ENCODE peak calls at places on chromosomes 13 and 19, in eight cellular contexts. E is mucosa of descending colon, Q is heart right ventricle, Y is ovary, N is NT2/D1, F is body of pancreas, G is uterus, S is AG04449. J is an unnamed sample.

GRCh38 chr19:22052644-22053013 is 345 bp downstream of the ZNF257 start:
- DNase-seq in E (no peak), Q (peak), Y (no peak), N (no peak), F (no peak), G (no peak), S (no peak), J (no peak)

GRCh38 chr19:46579286-46579944 is 21.7 kb upstream of the CALM3 start:
- DNase-seq in E (no peak), Q (no peak), Y (no peak), N (no peak), F (no peak), G (no peak), S (no peak), J (no peak)

GRCh38 chr13:43389573-43389972 is 366.2 kb downstream of the DNAJC15 start:
- DNase-seq in E (no peak), Q (no peak), Y (no peak), N (no peak), F (no peak), G (no peak), S (no peak), J (no peak)

GRCh38 chr13:20116213-20116612 is 44.6 kb downstream of the GJA3 start:
- DNase-seq in E (no peak), Q (no peak), Y (no peak), N (no peak), F (no peak), G (no peak), S (no peak), J (no peak)

GRCh38 chr19:2343289-2343982 is 15.0 kb downstream of the SPPL2B start:
- DNase-seq in E (peak), Q (no peak), Y (no peak), N (no peak), F (no peak), G (no peak), S (no peak), J (no peak)

GRCh38 chr13:29570058-29570654 is 25.3 kb downstream of the SLC7A1 start:
- DNase-seq in E (no peak), Q (no peak), Y (no peak), N (no peak), F (no peak), G (no peak), S (no peak), J (no peak)

GRCh38 chr19:3479177-3479818 is 1.0 kb downstream of the SMIM24 start:
- DNase-seq in E (peak), Q (no peak), Y (no peak), N (no peak), F (no peak), G (no peak), S (no peak), J (no peak)

GRCh38 chr13:20873348-20873747 is 29.2 kb downstream of the XPO4 start:
- DNase-seq in E (no peak), Q (no peak), Y (no peak), N (no peak), F (no peak), G (no peak), S (no peak), J (no peak)

GRCh38 chr19:49331616-49332055 is 3.6 kb upstream of the CD37 start:
- DNase-seq in E (no peak), Q (no peak), Y (no peak), N (peak), F (peak), G (no peak), S (no peak), J (peak)

GRCh38 chr13:30727491-30728350 is 7.6 kb upstream of the ALOX5AP start:
- DNase-seq in E (no peak), Q (no peak), Y (no peak), N (no peak), F (no peak), G (no peak), S (no peak), J (no peak)

GRCh38 chr19:8387688-8388611 is 2.2 kb upstream of the RAB11B start:
- DNase-seq in E (no peak), Q (no peak), Y (no peak), N (no peak), F (peak), G (no peak), S (no peak), J (peak)

GRCh38 chr13:98143157-98143553 is 261 bp downstream of the FARP1 start:
- DNase-seq in E (no peak), Q (peak), Y (no peak), N (no peak), F (no peak), G (peak), S (no peak), J (no peak)

GRCh38 chr13:37945651-37946575 is 76.3 kb upstream of the TRPC4 start:
- DNase-seq in E (no peak), Q (no peak), Y (no peak), N (no peak), F (no peak), G (no peak), S (no peak), J (no peak)

GRCh38 chr13:99600318-99600717 is 99.0 kb downstream of the TM9SF2 start:
- DNase-seq in E (no peak), Q (no peak), Y (no peak), N (no peak), F (no peak), G (no peak), S (no peak), J (no peak)
- H3K4me3 ChIP-seq in E (no peak), Q (no peak), Y (no peak), N (no peak), F (no peak), G (no peak), S (no peak), J (no peak)

GRCh38 chr19:309206-309565 is 18.0 kb upstream of the PLPP2 start:
- DNase-seq in E (no peak), Q (no peak), Y (no peak), N (no peak), F (no peak), G (peak), S (no peak), J (no peak)
- H3K4me3 ChIP-seq in E (no peak), Q (peak), Y (no peak), N (no peak), F (no peak), G (no peak), S (no peak), J (peak)

DNA sequence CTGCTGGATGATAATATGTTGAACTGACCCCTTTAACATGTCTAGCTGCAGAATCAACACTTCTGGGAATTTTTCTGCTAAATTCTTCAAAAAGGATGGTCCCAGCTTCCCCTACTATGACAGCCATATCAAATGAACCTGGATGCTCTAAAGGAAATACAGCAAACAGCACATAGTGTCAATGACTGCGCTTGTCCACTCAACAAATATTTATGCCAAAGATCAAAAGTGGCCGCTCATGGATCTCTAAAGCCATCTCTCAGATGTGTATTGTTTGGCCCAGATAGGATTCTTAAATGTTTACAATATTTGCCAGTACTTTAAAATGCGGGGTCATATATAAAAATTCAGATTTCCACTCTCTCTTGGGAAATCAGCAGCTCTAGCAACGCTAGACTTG is 3.3 kb downstream of the TBC1D4 start:
- DNase-seq in E (no peak), Q (no peak), Y (no peak), N (no peak), F (no peak), G (no peak), S (no peak), J (no peak)
- H3K4me3 ChIP-seq in E (no peak), Q (no peak), Y (no peak), N (no peak), F (no peak), G (no peak), S (no peak), J (no peak)

GRCh38 chr13:31952641-31953380 is 78.8 kb upstream of the FRY start:
- DNase-seq in E (no peak), Q (no peak), Y (no peak), N (no peak), F (no peak), G (no peak), S (no peak), J (no peak)
- H3K4me3 ChIP-seq in E (no peak), Q (no peak), Y (no peak), N (no peak), F (no peak), G (no peak), S (no peak), J (no peak)

GRCh38 chr19:27971071-27971470 is 1241.9 kb downstream of the UQCRFS1 start:
- DNase-seq in E (no peak), Q (no peak), Y (no peak), N (peak), F (no peak), G (no peak), S (no peak), J (no peak)
- H3K4me3 ChIP-seq in E (no peak), Q (no peak), Y (no peak), N (no peak), F (no peak), G (no peak), S (no peak), J (no peak)

DNA sequence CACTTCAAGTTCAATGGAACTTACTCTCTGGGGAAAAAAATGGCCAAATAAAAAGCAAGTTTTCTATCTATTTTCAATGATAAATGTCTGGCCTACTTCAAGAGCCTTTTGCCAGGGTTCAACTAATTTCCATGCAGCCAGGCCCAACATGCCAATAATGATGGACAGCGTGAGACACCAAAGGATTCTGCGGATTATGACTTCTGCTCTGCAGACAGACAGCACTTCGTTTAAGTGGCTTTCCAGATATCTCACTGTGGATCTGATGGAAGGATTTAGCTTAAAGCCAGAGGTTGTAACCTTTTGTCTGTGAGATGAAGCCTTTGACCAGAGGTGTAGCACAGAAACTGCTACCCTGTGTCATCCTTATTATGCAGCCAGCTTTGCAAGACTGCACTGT is 614.2 kb downstream of the DCT start:
- DNase-seq in E (no peak), Q (no peak), Y (no peak), N (no peak), F (no peak), G (no peak), S (no peak), J (no peak)
- H3K4me3 ChIP-seq in E (no peak), Q (no peak), Y (no peak), N (no peak), F (no peak), G (no peak), S (no peak), J (no peak)

GRCh38 chr19:7348587-7349230 is at the start of gene ARHGEF18:
- DNase-seq in E (no peak), Q (no peak), Y (no peak), N (no peak), F (peak), G (no peak), S (no peak), J (no peak)

GRCh38 chr19:7346488-7346971 is 2.2 kb upstream of the ARHGEF18 start:
- DNase-seq in E (no peak), Q (no peak), Y (no peak), N (no peak), F (no peak), G (no peak), S (no peak), J (no peak)

GRCh38 chr19:7349961-7350711 is 1.4 kb downstream of the ARHGEF18 start:
- DNase-seq in E (peak), Q (no peak), Y (no peak), N (no peak), F (no peak), G (no peak), S (no peak), J (no peak)

GRCh38 chr19:7351861-7352260 is 3.1 kb downstream of the ARHGEF18 start:
- DNase-seq in E (no peak), Q (no peak), Y (no peak), N (no peak), F (no peak), G (no peak), S (no peak), J (no peak)

DNA sequence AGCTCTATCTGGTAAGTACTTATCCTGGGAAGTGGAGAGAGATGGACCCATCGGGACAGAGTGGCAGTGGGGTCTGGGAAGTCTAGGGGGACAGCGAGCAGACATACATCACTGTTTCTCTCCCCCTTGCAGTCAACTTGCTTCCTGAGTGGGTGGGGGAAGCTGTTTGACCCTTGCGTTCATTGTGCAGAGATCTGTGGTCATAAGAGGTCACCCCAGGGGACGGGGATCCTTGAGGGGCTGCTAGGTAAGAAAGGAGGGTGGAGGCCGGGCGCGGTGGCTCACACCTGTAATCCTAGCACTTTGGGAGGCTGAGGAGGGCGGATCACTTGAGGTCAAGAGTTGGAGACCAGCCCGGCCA is 474 bp downstream of the ARHGEF18 start:
- DNase-seq in E (no peak), Q (no peak), Y (no peak), N (no peak), F (no peak), G (no peak), S (no peak), J (no peak)
- H3K4me3 ChIP-seq in E (no peak), Q (no peak), Y (no peak), N (no peak), F (no peak), G (no peak), S (no peak), J (no peak)

GRCh38 chr13:83453300-83453699 is 429.0 kb downstream of the SLITRK1 start:
- DNase-seq in E (no peak), Q (peak), Y (no peak), N (no peak), F (no peak), G (no peak), S (no peak), J (no peak)
- H3K4me3 ChIP-seq in E (no peak), Q (no peak), Y (no peak), N (no peak), F (no peak), G (no peak), S (no peak), J (no peak)